ENCODE peak calls at places on chromosomes 6 and 20, in four cellular contexts. L, R, S and E are unnamed samples.

GRCh38 chr6:7418238-7418905 is 28.8 kb downstream of the RIOK1 start:
- DNase-seq in L (peak), R (no peak), S (no peak), E (no peak)

GRCh38 chr20:15835811-15836210 is 737.4 kb downstream of the KIF16B start:
- DNase-seq in L (no peak), R (no peak), S (no peak), E (no peak)

GRCh38 chr20:4901031-4901818 is 100.1 kb downstream of the SLC23A2 start:
- DNase-seq in L (no peak), R (no peak), S (no peak), E (no peak)

GRCh38 chr20:41175727-41176330 is 38.5 kb downstream of the PLCG1 start:
- DNase-seq in L (no peak), R (no peak), S (no peak), E (peak)

GRCh38 chr6:80289727-80290126 is 183.3 kb downstream of the BCKDHB start:
- DNase-seq in L (no peak), R (no peak), S (no peak), E (no peak)

GRCh38 chr20:16615199-16615598 is 42.0 kb upstream of the KIF16B start:
- DNase-seq in L (no peak), R (peak), S (no peak), E (no peak)

GRCh38 chr20:18092890-18093289 is 35.2 kb upstream of the OVOL2 start:
- DNase-seq in L (no peak), R (no peak), S (no peak), E (peak)

GRCh38 chr6:44554194-44554593 is 166.7 kb downstream of the CDC5L start:
- DNase-seq in L (no peak), R (no peak), S (no peak), E (no peak)

GRCh38 chr20:57661201-57662027 is 41.2 kb upstream of the ZBP1 start:
- DNase-seq in L (no peak), R (no peak), S (no peak), E (peak)

GRCh38 chr6:42230320-42231034 is 12.8 kb upstream of the MRPS10 start:
- DNase-seq in L (no peak), R (peak), S (no peak), E (no peak)

GRCh38 chr6:163806761-163807499 is 392.4 kb downstream of the QKI start:
- DNase-seq in L (no peak), R (peak), S (no peak), E (no peak)

GRCh38 chr6:169070506-169071176 is 183.0 kb downstream of the THBS2 start:
- DNase-seq in L (peak), R (peak), S (peak), E (no peak)

GRCh38 chr20:57818418-57818817 is 108.6 kb upstream of the PMEPA1 start:
- DNase-seq in L (no peak), R (no peak), S (no peak), E (no peak)

GRCh38 chr6:37354526-37355384 is 972 bp downstream of the RNF8 start:
- DNase-seq in L (no peak), R (peak), S (no peak), E (peak)

GRCh38 chr20:542777-543368 is 717 bp downstream of the CSNK2A1 start:
- DNase-seq in L (peak), R (peak), S (no peak), E (no peak)

GRCh38 chr20:24674921-24675605 is 205.6 kb downstream of the SYNDIG1 start:
- DNase-seq in L (no peak), R (no peak), S (no peak), E (no peak)

GRCh38 chr6:168885741-168886140 is 367.9 kb downstream of the THBS2 start:
- DNase-seq in L (no peak), R (no peak), S (no peak), E (no peak)

GRCh38 chr6:95576621-95577316 is 566 bp upstream of the MANEA start:
- DNase-seq in L (no peak), R (peak), S (no peak), E (no peak)

GRCh38 chr20:46017272-46017671 is 8.6 kb downstream of the MMP9 start:
- DNase-seq in L (no peak), R (no peak), S (no peak), E (no peak)

GRCh38 chr6:90811596-90812226 is 224.8 kb upstream of the MAP3K7 start:
- DNase-seq in L (no peak), R (no peak), S (no peak), E (no peak)

GRCh38 chr6:83536034-83536646 is 23.8 kb downstream of the PRSS35 start:
- DNase-seq in L (peak), R (peak), S (peak), E (no peak)

GRCh38 chr20:62837790-62838458 is 21.1 kb downstream of the COL9A3 start:
- DNase-seq in L (no peak), R (no peak), S (peak), E (no peak)

GRCh38 chr20:63699466-63700198 is 3.2 kb downstream of the TNFRSF6B start:
- DNase-seq in L (no peak), R (peak), S (no peak), E (no peak)

DNA sequence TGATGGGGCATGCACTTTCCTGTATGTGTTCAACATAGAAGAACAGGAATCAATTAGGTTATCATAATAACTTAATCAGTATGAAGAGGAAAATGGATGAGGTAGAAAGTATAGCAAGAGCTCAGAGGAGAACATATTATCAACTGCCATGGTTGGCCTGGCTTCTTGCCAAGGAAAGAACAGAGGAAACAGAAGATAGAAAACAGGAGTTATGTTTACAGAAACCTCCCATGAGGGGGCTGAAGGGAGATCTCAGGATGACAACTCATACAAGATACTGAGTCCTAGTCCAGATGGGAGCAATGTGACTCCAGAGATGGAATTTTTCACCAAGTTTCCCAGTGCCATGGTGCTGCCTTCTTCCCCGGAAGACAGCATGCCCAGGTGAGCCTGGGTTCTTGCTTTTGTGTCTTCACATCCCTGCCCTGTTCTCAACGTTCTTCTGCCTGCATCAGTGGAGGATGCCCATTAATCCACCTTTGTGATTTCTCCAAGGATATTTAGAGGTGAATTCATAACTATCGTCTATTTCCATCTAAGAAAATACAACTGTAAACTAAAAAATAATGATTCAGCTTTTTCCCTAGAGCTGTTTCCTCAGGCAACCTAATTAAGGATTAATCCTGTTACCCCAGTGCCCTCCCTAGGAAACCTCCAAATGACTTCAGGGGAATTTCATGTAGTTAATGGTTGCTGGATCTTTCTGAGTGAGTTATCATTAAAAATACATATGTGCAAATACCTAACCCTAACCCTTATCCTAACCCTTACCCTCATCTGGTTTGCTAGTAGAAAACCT is 14.8 kb upstream of the AFDN start:
- DNase-seq in L (no peak), R (peak), S (no peak), E (peak)
- TF ChIP-seq JUN in L (no peak), R (no peak), S (no peak), E (no peak)

GRCh38 chr20:11015440-11015839 is 341.6 kb upstream of the JAG1 start:
- DNase-seq in L (no peak), R (no peak), S (no peak), E (no peak)
- TF ChIP-seq CHD2 in L (no peak), R (no peak), S (no peak), E (no peak)

GRCh38 chr20:9491324-9491723 is 23.1 kb upstream of the LAMP5 start:
- DNase-seq in L (no peak), R (no peak), S (no peak), E (no peak)

GRCh38 chr20:9485614-9486325 is 28.6 kb upstream of the LAMP5 start:
- DNase-seq in L (no peak), R (no peak), S (no peak), E (no peak)

GRCh38 chr20:9492067-9492466 is 22.3 kb upstream of the LAMP5 start:
- DNase-seq in L (no peak), R (no peak), S (no peak), E (no peak)

GRCh38 chr20:9490171-9490570 is 24.2 kb upstream of the LAMP5 start:
- DNase-seq in L (no peak), R (no peak), S (no peak), E (no peak)

GRCh38 chr20:9488063-9488462 is 26.3 kb upstream of the LAMP5 start:
- DNase-seq in L (no peak), R (no peak), S (no peak), E (no peak)
- TF ChIP-seq JUN in L (no peak), R (no peak), S (no peak), E (no peak)

GRCh38 chr6:5294392-5295211 is 33.3 kb downstream of the FARS2 start:
- DNase-seq in L (no peak), R (peak), S (no peak), E (no peak)
- TF ChIP-seq CHD2 in L (no peak), R (no peak), S (no peak), E (no peak)

GRCh38 chr20:43322851-43323250 is 133.1 kb upstream of the PTPRT start:
- DNase-seq in L (peak), R (peak), S (no peak), E (no peak)
- TF ChIP-seq JUN in L (no peak), R (no peak), S (no peak), E (no peak)

GRCh38 chr20:44571367-44571766 is 11.0 kb upstream of the PKIG start:
- DNase-seq in L (no peak), R (no peak), S (no peak), E (no peak)

GRCh38 chr20:44573501-44573869 is 8.9 kb upstream of the PKIG start:
- DNase-seq in L (no peak), R (no peak), S (no peak), E (no peak)

GRCh38 chr20:44574372-44574771 is 8.0 kb upstream of the PKIG start:
- DNase-seq in L (no peak), R (no peak), S (no peak), E (no peak)

GRCh38 chr20:44570369-44570768 is 12.0 kb upstream of the PKIG start:
- DNase-seq in L (no peak), R (no peak), S (no peak), E (no peak)

GRCh38 chr20:44572551-44573500 is 9.6 kb upstream of the PKIG start:
- DNase-seq in L (peak), R (no peak), S (no peak), E (no peak)
- TF ChIP-seq CHD2 in L (no peak), R (no peak), S (no peak), E (no peak)

GRCh38 chr6:141561154-141561553 is 571.6 kb upstream of the GJE1 start:
- DNase-seq in L (no peak), R (no peak), S (peak), E (no peak)

GRCh38 chr6:141562181-141562800 is 570.4 kb upstream of the GJE1 start:
- DNase-seq in L (no peak), R (peak), S (no peak), E (peak)

DNA sequence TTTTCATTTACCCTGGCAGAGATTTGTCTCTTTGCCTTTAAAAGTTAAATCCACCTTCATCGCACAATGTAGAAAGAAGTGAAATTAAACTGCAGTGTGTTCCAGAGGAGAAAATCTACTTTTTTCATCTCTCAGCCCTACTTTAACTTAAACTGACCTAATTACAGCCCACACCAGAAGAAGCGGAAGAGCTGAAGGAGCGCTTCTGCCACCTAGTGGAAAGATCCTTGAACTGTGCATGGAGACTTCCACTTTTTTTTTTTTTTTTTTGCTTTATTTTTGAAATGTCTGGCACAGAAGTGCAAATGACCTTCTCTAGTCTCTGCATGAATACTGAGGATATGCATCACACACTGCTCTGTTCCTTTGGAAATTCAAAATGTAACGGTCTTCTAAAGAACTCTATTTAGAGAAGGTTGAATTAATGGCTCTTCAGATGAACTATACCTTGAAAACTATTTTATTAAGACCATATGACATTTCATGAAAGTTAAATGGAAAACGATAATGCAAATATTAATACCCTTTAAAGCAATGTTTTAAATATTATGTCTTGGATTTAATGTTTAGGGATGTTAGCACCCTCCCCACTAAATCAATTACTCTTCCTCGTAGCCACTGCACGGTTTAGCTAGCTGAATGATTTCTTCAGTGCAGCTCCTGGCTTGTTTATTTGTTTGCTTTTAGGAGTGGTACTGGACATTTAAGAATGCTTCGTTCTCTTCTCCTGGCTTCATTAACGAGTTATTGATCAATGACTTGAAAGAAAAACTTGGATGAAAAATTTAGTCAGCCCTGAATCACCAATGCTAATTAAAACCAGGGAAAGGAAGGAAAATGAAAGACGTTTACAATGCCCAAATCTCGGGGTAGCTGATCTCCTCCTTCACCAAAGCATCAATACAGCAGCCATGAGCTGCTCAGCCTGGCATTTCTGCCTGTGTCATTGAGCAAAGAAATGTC is 569.6 kb upstream of the GJE1 start:
- DNase-seq in L (peak), R (peak), S (peak), E (no peak)
- TF ChIP-seq JUN in L (no peak), R (no peak), S (no peak), E (no peak)

GRCh38 chr6:167546611-167547327 is 221.9 kb downstream of the TTLL2 start:
- DNase-seq in L (no peak), R (no peak), S (no peak), E (no peak)
- TF ChIP-seq CHD2 in L (no peak), R (no peak), S (no peak), E (no peak)

GRCh38 chr6:147867827-147868226 is 359.3 kb downstream of the SAMD5 start:
- DNase-seq in L (no peak), R (no peak), S (no peak), E (no peak)
- TF ChIP-seq JUN in L (no peak), R (no peak), S (no peak), E (no peak)

DNA sequence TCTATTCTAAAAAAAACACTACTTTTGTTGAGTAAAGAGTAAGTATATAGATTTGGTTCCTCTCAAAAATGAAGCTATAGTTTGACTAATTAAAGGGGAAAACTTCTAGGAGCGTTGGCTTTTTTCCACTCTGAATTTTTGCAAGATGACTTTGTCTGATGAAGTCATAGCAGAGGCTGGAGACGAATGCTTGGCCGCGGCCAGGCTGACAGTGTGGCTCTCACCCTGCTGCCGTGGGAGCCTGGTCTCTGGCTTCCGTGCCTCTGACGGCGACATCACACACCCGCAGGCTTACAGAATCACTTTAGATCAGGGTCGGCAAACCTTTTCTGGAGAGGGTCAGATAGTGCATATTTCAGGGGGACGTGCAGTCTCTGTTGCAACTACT is 144.9 kb downstream of the PHACTR3 start:
- DNase-seq in L (no peak), R (no peak), S (no peak), E (no peak)
- TF ChIP-seq CHD2 in L (no peak), R (no peak), S (no peak), E (no peak)